ENCODE peak calls at places on chromosome 11, in six cellular contexts. B is endothelial cell of umbilical vein, Y is HepG2, M is K562, U is A549, W is GM12878. E is an unnamed sample.

GRCh38 chr11:45341379-45341778 is 55.2 kb upstream of the SYT13 start:
- DNase-seq in B (no peak), Y (no peak), M (no peak), U (no peak), W (no peak), E (no peak)

GRCh38 chr11:91158901-91159537 is 936.2 kb upstream of the CHORDC1 start:
- DNase-seq in B (peak), Y (no peak), M (no peak), U (no peak), W (no peak), E (no peak)

GRCh38 chr11:7673724-7674434 is 579 bp upstream of the CYB5R2 start:
- DNase-seq in B (no peak), Y (no peak), M (peak), U (no peak), W (no peak), E (no peak)

GRCh38 chr11:48033918-48034341 is 53.6 kb downstream of the PTPRJ start:
- DNase-seq in B (no peak), Y (no peak), M (no peak), U (no peak), W (no peak), E (peak)

GRCh38 chr11:62539238-62539925 is 7.2 kb downstream of the AHNAK start:
- DNase-seq in B (peak), Y (no peak), M (peak), U (peak), W (no peak), E (peak)

GRCh38 chr11:120517390-120518315 is 6.1 kb downstream of the GRIK4 start:
- DNase-seq in B (peak), Y (no peak), M (no peak), U (no peak), W (no peak), E (no peak)

GRCh38 chr11:111785076-111785475 is 18.9 kb upstream of the PPP2R1B start:
- DNase-seq in B (no peak), Y (no peak), M (no peak), U (no peak), W (no peak), E (no peak)

GRCh38 chr11:5452712-5453111 is 3.6 kb downstream of the OR51I2 start:
- DNase-seq in B (no peak), Y (no peak), M (no peak), U (no peak), W (no peak), E (no peak)

GRCh38 chr11:122167100-122167499 is 51.1 kb upstream of the BLID start:
- DNase-seq in B (peak), Y (no peak), M (no peak), U (no peak), W (no peak), E (no peak)

GRCh38 chr11:44726278-44727113 is at the start of gene TSPAN18:
- DNase-seq in B (no peak), Y (no peak), M (peak), U (no peak), W (peak), E (peak)

GRCh38 chr11:108669261-108669660 is 4.4 kb downstream of the DDX10 start:
- DNase-seq in B (no peak), Y (no peak), M (no peak), U (no peak), W (no peak), E (no peak)

GRCh38 chr11:118305726-118306125 is 1.2 kb downstream of the CD3E start:
- DNase-seq in B (no peak), Y (no peak), M (no peak), U (no peak), W (no peak), E (no peak)

GRCh38 chr11:118605116-118605867 is 2.1 kb upstream of the PHLDB1 start:
- DNase-seq in B (peak), Y (peak), M (peak), U (no peak), W (no peak), E (peak)

GRCh38 chr11:61787928-61788491 is 4.4 kb downstream of the TMEM258 start:
- DNase-seq in B (peak), Y (peak), M (peak), U (peak), W (no peak), E (peak)

GRCh38 chr11:63937713-63938480 is 905 bp upstream of the NAA40 start:
- DNase-seq in B (no peak), Y (no peak), M (peak), U (peak), W (no peak), E (peak)

GRCh38 chr11:68816917-68817419 is 24.7 kb downstream of the CPT1A start:
- DNase-seq in B (no peak), Y (no peak), M (no peak), U (no peak), W (no peak), E (no peak)

GRCh38 chr11:6599884-6600390 is 3.5 kb downstream of the RRP8 start:
- DNase-seq in B (no peak), Y (no peak), M (no peak), U (no peak), W (no peak), E (no peak)

GRCh38 chr11:45864041-45864440 is 16.8 kb downstream of the CRY2 start:
- DNase-seq in B (peak), Y (no peak), M (no peak), U (no peak), W (no peak), E (no peak)

GRCh38 chr11:46431211-46431610 is 39.6 kb upstream of the CHRM4 start:
- DNase-seq in B (no peak), Y (no peak), M (no peak), U (no peak), W (no peak), E (no peak)

GRCh38 chr11:120627535-120628163 is 116.1 kb downstream of the GRIK4 start:
- DNase-seq in B (no peak), Y (no peak), M (no peak), U (no peak), W (no peak), E (no peak)

GRCh38 chr11:32088117-32088941 is 2.5 kb upstream of the RCN1 start:
- DNase-seq in B (peak), Y (no peak), M (peak), U (no peak), W (peak), E (peak)

GRCh38 chr11:46252373-46252914 is 25.0 kb upstream of the CREB3L1 start:
- DNase-seq in B (no peak), Y (peak), M (no peak), U (no peak), W (no peak), E (no peak)

GRCh38 chr11:46300270-46300669 is 22.8 kb downstream of the CREB3L1 start:
- DNase-seq in B (no peak), Y (no peak), M (no peak), U (no peak), W (no peak), E (no peak)

GRCh38 chr11:45922425-45923082 is at the start of gene LARGE2:
- DNase-seq in B (no peak), Y (no peak), M (peak), U (peak), W (no peak), E (no peak)

GRCh38 chr11:5703741-5704536 is 14.3 kb downstream of the TRIM22 start:
- DNase-seq in B (no peak), Y (no peak), M (no peak), U (no peak), W (no peak), E (no peak)

GRCh38 chr11:111403021-111403725 is 24.1 kb upstream of the POU2AF1 start:
- DNase-seq in B (no peak), Y (no peak), M (no peak), U (no peak), W (no peak), E (no peak)

GRCh38 chr11:111937859-111938258 is 716 bp downstream of the DIXDC1 start:
- DNase-seq in B (peak), Y (no peak), M (no peak), U (no peak), W (no peak), E (peak)

GRCh38 chr11:46463701-46464100 is 72.1 kb upstream of the CHRM4 start:
- DNase-seq in B (no peak), Y (no peak), M (no peak), U (no peak), W (no peak), E (no peak)

GRCh38 chr11:109364851-109365250 is 57.1 kb upstream of the C11orf87 start:
- DNase-seq in B (no peak), Y (no peak), M (no peak), U (no peak), W (no peak), E (no peak)

GRCh38 chr11:74877132-74877531 is 71.8 kb downstream of the XRRA1 start:
- DNase-seq in B (no peak), Y (no peak), M (peak), U (no peak), W (no peak), E (peak)

GRCh38 chr11:28420099-28420498 is 311.9 kb downstream of the METTL15 start:
- DNase-seq in B (no peak), Y (no peak), M (no peak), U (no peak), W (no peak), E (no peak)

GRCh38 chr11:47572715-47573255 is 6.0 kb downstream of the KBTBD4 start:
- DNase-seq in B (no peak), Y (no peak), M (no peak), U (no peak), W (no peak), E (no peak)

GRCh38 chr11:33829430-33830141 is 55.3 kb upstream of the FBXO3 start:
- DNase-seq in B (peak), Y (peak), M (peak), U (peak), W (peak), E (peak)

GRCh38 chr11:93344855-93345333 is 14.4 kb downstream of the DEUP1 start:
- DNase-seq in B (no peak), Y (peak), M (no peak), U (no peak), W (no peak), E (no peak)

DNA sequence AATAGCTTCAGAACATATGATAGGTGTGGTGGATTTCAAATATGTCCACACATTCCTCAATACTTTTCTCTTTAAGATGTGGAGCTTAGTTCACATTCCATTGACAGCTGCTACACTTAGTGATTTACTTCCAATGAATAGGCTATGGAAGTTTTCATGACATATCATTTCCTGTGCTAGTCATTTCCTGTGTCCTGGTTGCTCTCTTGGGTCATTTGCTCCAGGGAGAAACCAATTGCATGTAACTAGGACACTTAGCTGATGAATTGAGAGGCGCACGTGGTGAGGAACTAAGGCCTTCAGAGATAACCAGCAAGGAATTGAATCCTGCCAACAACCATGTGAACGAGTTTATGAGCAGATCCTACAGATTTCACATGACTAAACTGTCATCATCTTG is 120.9 kb downstream of the SLC17A6 start:
- DNase-seq in B (peak), Y (no peak), M (no peak), U (no peak), W (no peak), E (no peak)
- TF ChIP-seq MYC in B (peak), Y (no peak), M (no peak), U (no peak), W (no peak), E (no peak)

DNA sequence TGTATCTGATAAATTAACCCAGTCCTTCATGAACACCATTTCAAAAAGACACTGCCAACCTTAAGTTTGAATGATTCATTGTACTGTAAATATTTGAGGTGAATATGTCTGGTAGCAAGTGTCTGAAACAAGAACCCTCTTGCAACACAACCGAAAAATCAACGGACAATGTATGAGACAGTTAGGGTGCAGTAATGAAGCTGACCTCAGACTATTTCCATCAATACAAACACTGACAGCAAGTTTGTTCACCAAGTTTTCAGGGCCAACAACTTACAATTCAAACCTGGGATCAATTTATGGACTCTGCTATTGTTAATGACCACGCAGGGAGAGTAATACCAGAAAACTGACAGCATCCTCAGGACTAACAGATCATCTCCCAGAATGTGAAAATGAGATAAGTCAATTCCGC is 126.3 kb downstream of the CADM1 start:
- DNase-seq in B (no peak), Y (peak), M (no peak), U (no peak), W (no peak), E (no peak)
- TF ChIP-seq MYC in B (no peak), Y (no peak), M (no peak), U (no peak), W (no peak), E (no peak)

DNA sequence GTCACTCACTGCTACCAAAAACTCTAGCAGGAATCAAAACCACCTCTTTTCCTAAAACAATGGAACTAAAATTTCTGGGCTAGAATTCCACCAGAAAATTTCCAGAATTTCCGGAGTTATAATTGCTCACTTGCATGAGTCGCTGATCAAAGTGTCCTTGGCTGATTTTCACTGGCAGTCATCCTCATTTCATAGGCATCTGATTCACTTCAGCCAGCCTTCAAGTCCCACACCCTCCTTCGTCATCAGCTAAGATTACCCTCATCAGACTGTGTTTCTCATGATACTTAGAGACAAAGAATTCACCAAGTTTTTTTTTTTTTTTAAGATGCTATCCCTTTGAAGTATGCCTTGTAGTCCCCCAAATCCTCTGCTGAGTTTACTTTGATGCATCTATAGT is 71.4 kb upstream of the RAB38 start:
- DNase-seq in B (no peak), Y (no peak), M (no peak), U (no peak), W (no peak), E (no peak)
- TF ChIP-seq MYC in B (no peak), Y (no peak), M (no peak), U (no peak), W (no peak), E (no peak)

DNA sequence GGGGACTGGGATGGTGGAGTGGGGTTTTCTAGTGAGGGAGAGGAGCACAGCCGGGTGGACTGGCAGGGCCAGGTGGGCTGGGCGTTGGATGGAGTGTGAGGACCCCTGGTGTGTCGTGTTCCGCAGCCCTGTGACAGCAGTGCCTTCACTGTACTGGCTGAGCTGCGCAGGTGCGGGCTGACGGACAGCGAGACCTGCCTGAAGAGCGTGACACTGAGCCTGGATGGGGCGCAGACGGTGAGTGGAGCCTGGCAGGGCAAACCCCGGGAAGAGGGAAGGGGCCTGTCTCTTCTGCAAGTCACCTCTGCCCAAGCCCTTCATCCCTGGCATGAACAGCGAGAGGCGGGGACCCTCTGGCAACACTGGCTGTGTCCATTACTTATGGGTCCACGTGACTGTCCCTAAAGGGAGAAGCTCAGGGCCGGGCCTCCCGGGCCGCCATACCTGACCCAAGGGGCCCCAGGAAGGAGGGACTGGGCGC is 10.0 kb downstream of the MUC5AC start:
- DNase-seq in B (no peak), Y (no peak), M (no peak), U (no peak), W (no peak), E (no peak)
- TF ChIP-seq MYC in B (no peak), Y (no peak), M (no peak), U (no peak), W (no peak), E (no peak)

DNA sequence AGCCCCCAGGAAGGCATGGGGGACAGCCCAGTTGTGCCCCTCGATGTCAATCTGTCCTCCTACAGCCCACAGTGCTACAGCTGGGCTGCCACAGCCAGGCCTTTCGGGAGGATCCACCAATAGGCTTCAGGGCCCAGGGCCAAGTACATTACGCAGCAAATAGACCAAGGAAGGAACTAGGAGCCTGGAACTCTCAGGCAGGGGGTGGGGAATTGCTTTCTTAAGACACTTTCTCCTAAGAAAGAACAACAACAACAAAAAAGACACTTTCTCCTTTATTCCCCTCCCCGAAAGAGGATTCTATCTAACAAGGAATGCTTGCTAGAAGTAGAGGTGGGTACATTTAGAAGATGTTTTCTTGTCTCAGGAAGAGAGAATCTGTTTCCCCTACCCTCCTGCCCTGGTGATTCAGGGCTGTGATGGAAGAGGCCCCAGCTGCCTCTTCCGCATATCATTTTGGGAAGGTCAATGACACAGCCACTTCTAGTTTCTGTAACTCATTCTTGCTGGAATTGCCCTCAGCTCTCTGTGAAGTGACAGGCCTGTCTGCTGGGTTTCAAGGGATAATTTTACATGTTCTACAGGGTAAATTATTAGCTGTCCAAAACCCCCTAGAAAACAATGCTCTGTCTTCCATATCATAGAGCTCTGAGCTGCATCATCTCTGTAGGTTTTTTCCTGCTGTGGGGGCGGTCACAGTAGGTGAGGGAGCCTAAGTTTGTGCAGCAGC is 6.0 kb upstream of the MALAT1 start:
- DNase-seq in B (peak), Y (no peak), M (peak), U (no peak), W (peak), E (peak)
- TF ChIP-seq MYC in B (no peak), Y (no peak), M (peak), U (no peak), W (no peak), E (no peak)

DNA sequence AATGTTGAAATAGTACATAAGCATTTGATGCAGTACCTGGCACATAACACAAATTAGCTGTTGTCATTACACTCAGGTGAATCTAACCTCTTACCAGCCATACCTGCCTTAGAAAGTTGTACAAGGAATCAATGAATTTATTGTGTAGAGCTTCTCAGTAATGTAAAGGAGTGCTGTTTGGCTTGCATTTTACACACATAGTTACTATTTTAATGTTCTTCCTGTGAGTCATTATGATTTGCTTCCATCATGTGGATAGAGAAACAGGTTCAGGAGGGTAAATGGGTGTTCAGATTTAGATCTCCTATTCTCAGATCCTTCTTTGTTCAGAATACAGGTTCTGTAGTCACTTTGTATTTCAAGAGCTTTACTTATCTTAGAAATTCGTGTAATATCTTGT is 27.6 kb upstream of the RCE1 start:
- DNase-seq in B (peak), Y (no peak), M (no peak), U (no peak), W (no peak), E (no peak)
- TF ChIP-seq MYC in B (no peak), Y (no peak), M (no peak), U (no peak), W (no peak), E (no peak)

DNA sequence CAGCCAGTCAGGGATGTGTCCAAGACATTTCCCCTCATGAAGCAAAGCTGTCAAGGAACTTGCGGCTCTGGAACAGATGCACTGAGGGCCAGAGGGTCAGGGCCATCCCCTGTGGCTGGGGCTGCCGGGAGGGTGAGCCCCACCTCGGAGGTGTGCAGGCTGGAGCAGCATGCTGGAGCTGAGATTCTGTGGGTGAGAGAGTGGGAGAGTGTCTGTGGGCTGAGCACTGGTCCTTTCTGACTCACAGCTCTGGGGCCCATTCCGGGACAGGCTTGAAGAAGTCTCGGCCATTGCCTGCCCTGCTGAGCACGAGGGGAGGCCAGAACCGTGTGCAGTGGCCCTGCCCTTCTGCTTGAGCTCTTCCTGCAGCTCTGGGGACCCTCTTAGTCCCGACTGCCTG is 2.1 kb downstream of the OMP start:
- DNase-seq in B (no peak), Y (no peak), M (no peak), U (no peak), W (no peak), E (no peak)
- TF ChIP-seq MYC in B (no peak), Y (no peak), M (no peak), U (no peak), W (no peak), E (no peak)

DNA sequence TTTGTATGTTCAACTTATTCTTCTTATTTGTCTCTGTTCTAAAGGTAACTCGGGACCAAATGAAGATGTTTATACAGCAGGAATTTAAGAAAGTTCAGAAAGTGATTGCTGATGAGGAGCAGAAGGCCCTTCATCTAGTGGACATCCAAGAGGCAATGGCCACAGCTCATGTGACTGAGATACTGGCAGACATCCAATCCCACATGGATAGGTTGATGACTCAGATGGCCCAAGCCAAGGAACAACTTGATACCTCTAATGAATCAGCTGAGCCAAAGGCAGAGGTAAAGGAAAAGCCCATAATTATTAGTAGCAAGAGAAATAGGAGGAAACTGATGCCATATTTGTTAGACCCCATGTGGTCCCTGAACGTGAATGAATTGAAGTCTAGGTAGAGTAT is 63.3 kb downstream of the TRIM44 start:
- DNase-seq in B (peak), Y (no peak), M (no peak), U (no peak), W (no peak), E (no peak)
- TF ChIP-seq MYC in B (no peak), Y (no peak), M (no peak), U (no peak), W (no peak), E (no peak)